ENCODE peak calls at places on chromosomes 11 and 22, in four cellular contexts. P is IMR-90, O is K562, X is GM12878. T is an unnamed sample.

GRCh38 chr11:116263020-116263419 is 509.8 kb downstream of the BUD13 start:
- DNase-seq in P (no peak), O (no peak), X (no peak), T (no peak)

GRCh38 chr22:35212020-35212419 is 45.3 kb upstream of the HMGXB4 start:
- DNase-seq in O (peak), P (peak), X (no peak), T (no peak)

GRCh38 chr11:46247664-46248063 is 29.8 kb upstream of the CREB3L1 start:
- DNase-seq in X (no peak), P (peak), O (peak), T (peak)

GRCh38 chr22:45311033-45311531 is 1.3 kb downstream of the FAM118A start:
- DNase-seq in P (no peak), O (no peak), X (no peak), T (no peak)

GRCh38 chr11:8296872-8297271 is 33.2 kb upstream of the LMO1 start:
- DNase-seq in P (no peak), X (no peak), O (no peak), T (no peak)

GRCh38 chr11:72179804-72180396 is 12.0 kb upstream of the FOLR1 start:
- DNase-seq in P (no peak), O (no peak), X (no peak), T (no peak)

GRCh38 chr22:49824936-49825335 is 2.7 kb downstream of the BRD1 start:
- DNase-seq in O (no peak), X (no peak), P (no peak), T (no peak)

GRCh38 chr11:43905788-43906187 is 25.2 kb downstream of the ALKBH3 start:
- DNase-seq in O (no peak), P (peak), X (no peak), T (peak)

GRCh38 chr11:83272627-83273026 is 13.5 kb downstream of the CCDC90B start:
- DNase-seq in P (peak), O (no peak), X (no peak), T (no peak)

GRCh38 chr22:23789121-23789520 is 2.4 kb downstream of the SMARCB1 start:
- DNase-seq in X (no peak), O (no peak), P (no peak), T (no peak)

GRCh38 chr22:42330953-42331525 is 60.6 kb upstream of the TCF20 start:
- DNase-seq in P (no peak), O (no peak), X (no peak), T (no peak)

GRCh38 chr11:128839081-128839480 is 28.0 kb downstream of the KCNJ1 start:
- DNase-seq in O (no peak), P (no peak), X (no peak), T (no peak)

GRCh38 chr22:20571078-20571503 is 63.7 kb downstream of the MED15 start:
- DNase-seq in O (no peak), P (no peak), X (no peak), T (no peak)

GRCh38 chr11:76854709-76855108 is 6.0 kb upstream of the ACER3 start:
- DNase-seq in P (no peak), O (no peak), X (no peak), T (no peak)

GRCh38 chr11:3854660-3854976 is 846 bp upstream of the STIM1 start:
- DNase-seq in O (no peak), X (no peak), P (no peak), T (no peak)

GRCh38 chr22:32354360-32355351 is 3.0 kb upstream of the RFPL3 start:
- DNase-seq in P (peak), X (no peak), O (peak), T (peak)

GRCh38 chr11:18853086-18853720 is 61.6 kb upstream of the PTPN5 start:
- DNase-seq in X (no peak), O (no peak), P (peak), T (peak)

GRCh38 chr11:127385071-127385470 is 384.5 kb upstream of the KIRREL3 start:
- DNase-seq in O (no peak), P (no peak), X (no peak), T (no peak)

GRCh38 chr11:127381247-127381646 is 380.7 kb upstream of the KIRREL3 start:
- DNase-seq in P (no peak), O (no peak), X (no peak), T (no peak)

DNA sequence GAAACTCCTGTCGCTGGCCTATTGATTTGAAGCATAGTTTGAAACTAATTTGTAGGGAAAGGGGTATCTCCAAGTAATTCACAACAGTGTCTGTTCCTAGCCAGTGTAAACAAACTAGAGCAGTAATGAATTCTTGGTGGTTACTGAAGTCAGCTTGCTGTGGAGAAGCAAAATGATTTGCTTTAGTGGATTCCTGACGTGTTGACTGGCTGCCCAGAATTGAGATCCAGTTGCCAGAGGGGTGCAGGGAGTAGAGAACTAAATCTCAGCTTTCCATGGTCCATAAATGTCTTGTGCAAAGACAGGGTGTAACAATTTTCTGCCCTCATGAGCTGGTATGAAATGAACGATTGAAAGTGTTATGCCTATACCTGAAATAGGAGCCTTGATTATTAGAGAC is 382.5 kb upstream of the KIRREL3 start:
- DNase-seq in O (no peak), P (no peak), X (no peak), T (no peak)
- TF ChIP-seq FOS in O (no peak), P (no peak), X (no peak), T (no peak)

DNA sequence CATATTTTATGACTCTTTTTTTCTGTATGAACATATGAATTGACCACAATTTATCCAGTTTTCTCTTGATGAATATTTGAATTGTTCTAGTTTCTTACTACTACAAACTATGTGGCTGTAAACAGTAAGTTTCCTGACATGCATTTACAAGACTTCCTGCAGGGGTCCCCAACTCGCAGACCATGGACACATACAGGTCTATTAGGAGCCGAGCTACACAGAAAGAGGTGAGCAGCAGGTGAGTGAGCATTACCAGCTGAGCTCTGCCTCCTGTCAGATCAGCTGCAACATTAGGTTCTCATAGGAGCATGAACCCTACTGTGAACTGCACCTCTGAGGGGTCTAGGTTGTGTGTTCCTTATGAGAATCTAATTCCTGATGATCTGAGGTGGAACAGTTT is 379.4 kb downstream of the DYNC2H1 start:
- DNase-seq in O (no peak), X (no peak), P (no peak), T (no peak)
- TF ChIP-seq POLR2A in O (no peak), X (no peak), P (no peak), T (no peak)

GRCh38 chr11:30936476-30936875 is 350.3 kb upstream of the MPPED2 start:
- DNase-seq in O (no peak), P (peak), X (no peak), T (no peak)
- TF ChIP-seq FOS in O (no peak), P (no peak), X (no peak), T (no peak)

DNA sequence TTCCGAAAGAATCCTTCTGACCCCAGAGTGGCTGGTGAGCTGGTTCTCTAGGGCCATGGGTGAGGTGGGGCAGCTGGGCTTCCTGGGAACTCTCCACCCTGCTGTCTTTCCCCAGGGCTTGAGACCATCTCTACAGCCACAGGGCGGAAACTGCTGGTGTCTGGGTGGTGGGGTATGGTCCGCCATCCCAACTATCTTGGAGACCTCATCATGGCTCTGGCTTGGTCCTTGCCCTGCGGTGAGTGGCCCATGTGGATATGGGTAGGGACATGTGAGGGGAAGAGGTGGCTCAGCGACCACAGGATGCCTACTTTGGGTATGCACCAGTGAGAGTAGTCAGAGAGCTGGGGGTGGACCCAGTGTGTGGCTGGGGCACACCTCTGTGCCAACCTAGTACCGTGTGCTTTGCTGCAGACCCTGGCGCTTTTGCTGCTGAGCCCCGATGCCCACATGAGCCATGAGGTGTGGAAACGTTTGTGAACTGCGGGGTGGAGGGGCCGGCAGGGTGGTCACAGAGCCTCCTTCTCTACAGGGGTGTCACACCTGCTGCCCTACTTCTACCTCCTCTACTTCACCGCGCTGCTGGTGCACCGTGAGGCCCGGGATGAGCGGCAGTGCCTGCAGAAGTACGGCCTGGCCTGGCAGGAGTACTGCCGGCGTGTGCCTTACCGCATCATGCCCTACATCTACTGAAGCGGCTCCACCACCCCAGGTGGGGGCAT is 2.0 kb downstream of the ZNHIT2 start:
- DNase-seq in X (no peak), O (no peak), P (no peak), T (no peak)
- TF ChIP-seq POLR2A in X (peak), O (peak), P (no peak), T (no peak)

GRCh38 chr11:123251656-123252344 is 56.8 kb upstream of the CLMP start:
- DNase-seq in O (no peak), P (peak), X (no peak), T (no peak)
- TF ChIP-seq FOS in O (no peak), P (no peak), X (no peak), T (no peak)

GRCh38 chr22:29072193-29072978 is 449 bp upstream of the KREMEN1 start:
- DNase-seq in P (peak), O (peak), X (no peak), T (peak)
- TF ChIP-seq POLR2A in P (no peak), O (no peak), X (no peak), T (no peak)

DNA sequence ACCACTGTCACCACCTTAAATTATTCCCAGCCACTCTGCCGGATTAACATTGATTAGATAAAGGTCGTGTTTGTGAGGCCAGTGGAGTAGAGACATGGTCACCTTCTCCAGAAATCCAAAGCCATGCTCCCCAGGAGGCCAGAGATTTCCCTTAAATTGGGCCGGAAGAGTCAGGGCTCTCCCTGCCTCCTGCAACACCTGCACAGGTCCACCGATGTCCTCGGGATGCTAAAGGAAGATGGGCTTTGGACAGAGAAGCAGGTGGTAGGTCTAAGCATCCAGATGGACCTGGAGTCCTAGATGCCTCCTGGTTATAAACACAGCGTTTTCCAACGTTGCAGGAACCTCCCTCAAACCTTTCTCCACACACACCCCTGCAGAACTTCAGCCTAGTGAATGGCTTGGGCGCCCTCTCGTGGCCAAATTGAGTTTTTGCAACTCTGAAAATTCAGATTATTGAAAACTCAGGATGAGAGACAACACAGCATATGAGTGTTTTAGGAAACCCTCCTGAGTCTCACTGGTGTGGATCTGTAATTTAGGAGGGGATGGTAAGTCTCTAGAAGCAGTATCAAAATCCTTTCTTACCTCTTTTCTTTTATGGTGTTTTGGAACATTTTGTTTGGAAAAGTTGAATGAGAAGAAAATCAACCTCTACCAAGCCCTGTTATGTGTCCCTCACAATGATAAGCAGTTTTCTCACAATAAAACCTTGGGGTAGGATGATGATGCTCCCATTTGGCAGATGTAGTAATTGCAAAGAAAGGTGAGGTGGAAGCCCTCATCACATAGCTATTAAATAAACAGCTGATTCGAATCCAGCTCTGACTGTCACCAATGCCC is 109.6 kb downstream of the RRAS2 start:
- DNase-seq in O (peak), X (no peak), P (peak), T (peak)
- TF ChIP-seq FOS in O (no peak), X (no peak), P (no peak), T (no peak)

DNA sequence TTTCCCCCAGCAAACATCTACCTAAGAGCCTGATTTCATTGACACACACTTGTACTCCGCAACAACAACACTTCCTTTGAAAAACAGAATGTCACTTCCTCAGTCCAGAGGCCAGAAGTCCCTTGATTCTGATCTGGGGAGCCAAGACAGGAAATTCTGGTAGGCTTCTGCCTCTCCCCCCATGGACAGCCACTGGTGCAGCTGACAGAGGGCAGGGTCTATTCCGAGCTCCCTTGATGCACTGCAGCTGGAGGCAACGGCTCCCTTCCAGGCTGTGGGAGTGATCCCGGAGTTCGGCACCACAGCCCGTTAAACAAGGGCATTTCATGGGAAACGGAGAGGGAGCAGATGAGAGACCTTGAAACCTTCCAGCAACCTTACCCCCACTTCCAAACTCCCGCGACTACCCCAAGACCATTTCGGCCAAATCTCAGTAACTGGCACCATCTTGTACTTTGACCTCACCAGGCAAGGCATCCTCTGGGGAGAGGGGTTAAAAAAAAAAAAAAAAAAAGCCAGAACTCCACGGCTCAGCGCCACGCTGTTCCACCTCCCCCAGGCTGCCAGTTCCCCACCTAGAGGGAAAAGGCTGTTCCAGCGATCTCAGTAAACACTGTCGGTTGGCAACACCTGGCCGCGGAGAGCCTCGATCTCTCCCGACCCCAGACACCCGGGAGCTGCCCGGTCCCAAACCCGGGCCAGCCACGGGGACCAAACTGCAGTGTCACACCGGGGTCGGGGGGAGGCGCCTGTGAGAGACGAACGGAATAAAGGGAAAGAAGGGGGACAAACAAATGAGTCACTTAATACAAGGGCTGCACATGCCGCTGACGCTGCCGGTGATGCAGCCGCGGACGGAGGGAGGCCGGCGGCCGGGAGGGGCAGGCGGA is 1.1 kb downstream of the GAB2 start:
- DNase-seq in O (peak), P (peak), X (no peak), T (peak)
- TF ChIP-seq POLR2A in O (peak), P (peak), X (peak), T (peak)